ENCODE peak calls at places on chromosomes 7 and 10, in nine cellular contexts. U is astrocyte, I is A549, D is SK-N-SH, X is OCI-LY7, V is IMR-90, Q is H9, E is esophagus squamous epithelium, S is K562. P is an unnamed sample.

GRCh38 chr10:126956712-126957108 is 51.5 kb downstream of the DOCK1 start:
- DNase-seq in X (no peak), D (no peak), Q (no peak), S (no peak), E (no peak), U (no peak), I (no peak), V (no peak), P (no peak)

GRCh38 chr7:80257751-80258150 is 123.1 kb downstream of the GNAI1 start:
- DNase-seq in I (no peak), Q (no peak), X (no peak), U (no peak), D (no peak), E (no peak), S (no peak), V (no peak), P (no peak)

GRCh38 chr10:97584060-97584797 is at the start of gene HOGA1:
- DNase-seq in D (peak; percentile 89), I (peak; percentile 93), S (no peak), U (peak; percentile 51), V (peak; percentile 55), E (no peak), X (no peak), Q (peak; percentile 89), P (peak; percentile 96)

GRCh38 chr10:93333278-93333978 is 148.7 kb downstream of the MYOF start:
- DNase-seq in U (peak; percentile 45), D (no peak), E (no peak), Q (peak; percentile 45), X (no peak), S (no peak), I (no peak), V (no peak), P (no peak)

GRCh38 chr7:84829719-84830118 is 357.1 kb downstream of the SEMA3D start:
- DNase-seq in V (no peak), D (no peak), Q (no peak), X (no peak), I (no peak), E (no peak), S (peak; percentile 63), U (no peak), P (no peak)

GRCh38 chr7:27113991-27114866 is 11.7 kb upstream of the HOXA2 start:
- DNase-seq in V (peak; percentile 69), E (no peak), D (peak; percentile 52), U (peak; percentile 74), I (peak; percentile 73), S (no peak), Q (no peak), X (no peak), P (no peak)

GRCh38 chr7:130153251-130153908 is 51.8 kb downstream of the TMEM209 start:
- DNase-seq in E (no peak), X (no peak), D (no peak), I (no peak), U (no peak), Q (no peak), S (no peak), V (no peak), P (no peak)

GRCh38 chr7:132738254-132738653 is 162.0 kb upstream of the PLXNA4 start:
- DNase-seq in E (no peak), Q (no peak), U (peak; percentile 96), X (no peak), S (no peak), I (peak; percentile 28), V (peak; percentile 92), D (no peak), P (no peak)

GRCh38 chr7:107103369-107103768 is 58.9 kb downstream of the PRKAR2B start:
- DNase-seq in U (peak; percentile 5), I (no peak), D (peak; percentile 79), V (peak; percentile 31), S (peak; percentile 83), X (peak; percentile 74), E (no peak), Q (no peak), P (peak; percentile 81)

GRCh38 chr7:44377681-44378421 is 52.5 kb upstream of the CAMK2B start:
- DNase-seq in D (peak; percentile 26), U (no peak), I (no peak), E (no peak), V (no peak), Q (peak; percentile 19), X (peak; percentile 79), S (no peak), P (no peak)

GRCh38 chr10:122326806-122327205 is 47.7 kb upstream of the PLEKHA1 start:
- DNase-seq in I (no peak), X (no peak), S (no peak), U (no peak), E (no peak), Q (no peak), D (no peak), V (no peak), P (no peak)

GRCh38 chr7:100826546-100827329 is 585 bp downstream of the EPHB4 start:
- DNase-seq in X (no peak), D (no peak), S (peak; percentile 43), U (no peak), V (no peak), Q (no peak), I (no peak), E (no peak), P (no peak)

GRCh38 chr10:78552261-78552811 is 516.4 kb upstream of the ZMIZ1 start:
- DNase-seq in I (no peak), U (peak; percentile 85), D (no peak), S (no peak), X (peak; percentile 61), V (peak; percentile 60), Q (no peak), E (no peak), P (no peak)

GRCh38 chr7:47648301-47648900 is 66.5 kb upstream of the TNS3 start:
- DNase-seq in S (no peak), X (no peak), U (peak; percentile 94), D (no peak), I (no peak), Q (no peak), E (no peak), V (peak; percentile 85), P (no peak)

GRCh38 chr10:110083884-110084283 is 76.1 kb downstream of the ADD3 start:
- DNase-seq in I (no peak), V (peak; percentile 53), X (no peak), S (peak; percentile 70), Q (no peak), U (peak; percentile 53), E (no peak), D (no peak), P (no peak)

GRCh38 chr10:69633673-69634635 is 3.9 kb downstream of the FAM241B start:
- DNase-seq in I (no peak), S (no peak), D (no peak), U (no peak), E (no peak), V (no peak), Q (peak; percentile 12), X (no peak), P (no peak)

GRCh38 chr7:81414411-81414810 is 355.4 kb downstream of the HGF start:
- DNase-seq in Q (no peak), S (no peak), U (no peak), X (no peak), D (no peak), I (no peak), V (no peak), E (no peak), P (no peak)

DNA sequence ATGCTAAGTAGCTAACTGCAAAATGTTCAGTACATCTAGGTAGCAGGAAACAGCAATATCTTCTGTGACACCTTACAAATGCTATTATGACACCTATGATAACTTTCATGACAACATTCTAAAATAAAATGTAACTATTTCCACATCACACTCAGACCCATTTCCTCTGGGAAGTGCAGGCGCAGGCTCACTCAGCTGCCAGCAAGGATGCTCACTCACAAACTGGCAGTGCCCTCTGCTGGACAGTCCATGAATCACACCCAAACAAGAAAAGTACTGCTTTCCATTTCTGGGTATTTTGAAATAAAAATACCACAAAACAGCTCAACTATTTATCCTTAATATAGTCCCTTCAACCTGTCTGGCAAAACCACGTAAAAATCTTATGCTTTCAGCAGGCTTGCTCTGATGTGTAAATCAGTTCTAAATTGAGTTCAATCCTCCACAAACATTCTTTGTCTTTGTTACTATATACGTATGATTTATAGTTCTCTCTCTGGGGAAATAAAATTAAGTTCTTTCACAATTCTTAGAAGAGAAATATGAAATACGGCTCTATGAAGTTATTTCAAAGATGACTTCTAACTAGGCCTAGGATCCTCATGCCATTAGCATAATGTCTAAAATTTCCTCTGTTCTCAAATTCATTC is 176.6 kb downstream of the PARD3 start:
- DNase-seq in D (peak; percentile 72), X (peak; percentile 74), E (no peak), U (peak; percentile 61), S (peak; percentile 80), Q (peak; percentile 75), V (peak; percentile 88), I (peak; percentile 41), P (peak; percentile 79)
- H3K4me1 ChIP-seq in D (peaks cover 7% of the 10 kb centered on the region), X (peaks cover 8% of the 10 kb centered on the region), E (peaks cover 3% of the 10 kb centered on the region), U (no peaks in the 10 kb centered on the region), S (no peaks in the 10 kb centered on the region), Q (no peaks in the 10 kb centered on the region), V (no peaks in the 10 kb centered on the region), I (peaks cover 47% of the 10 kb centered on the region), P (peaks cover 3% of the 10 kb centered on the region)

DNA sequence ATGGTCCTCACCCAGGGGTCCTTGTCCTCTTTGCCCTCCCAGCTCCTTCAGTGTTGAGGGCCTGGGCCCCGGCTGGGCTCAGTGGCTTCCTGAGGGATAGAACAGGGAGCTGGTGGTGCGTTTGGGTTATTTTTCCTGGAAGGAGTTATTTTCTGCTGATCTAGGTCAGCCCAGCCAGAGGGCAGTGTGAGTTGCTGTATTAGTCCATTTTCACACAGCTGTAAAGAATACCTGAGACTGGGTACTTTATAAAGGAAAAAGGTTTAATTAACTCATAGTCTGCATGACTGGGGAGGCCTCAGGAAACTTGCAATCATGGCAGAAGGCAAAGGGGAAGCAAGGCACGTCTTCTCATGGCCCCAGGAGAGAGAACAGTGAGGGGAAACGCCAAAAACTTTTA is 122.4 kb upstream of the PCBD1 start:
- DNase-seq in Q (no peak), E (no peak), I (no peak), X (no peak), D (no peak), V (no peak), U (no peak), S (no peak), P (no peak)
- TF ChIP-seq CTCF in Q (no peak), E (no peak), I (no peak), X (no peak), D (no peak), V (no peak), U (no peak), S (peak; percentile 25), P (peak; percentile 41)

GRCh38 chr7:158323741-158324396 is 263.8 kb downstream of the PTPRN2 start:
- DNase-seq in U (no peak), Q (peak; percentile 17), E (no peak), V (no peak), X (no peak), I (no peak), D (peak; percentile 11), S (no peak), P (no peak)
- H3K9me3 ChIP-seq in U (peaks cover 15% of the 10 kb centered on the region), Q (no peaks in the 10 kb centered on the region), E (no peaks in the 10 kb centered on the region), V (peaks cover 75% of the 10 kb centered on the region), X (peaks cover 14% of the 10 kb centered on the region), I (peaks cover 8% of the 10 kb centered on the region), D (peaks cover 7% of the 10 kb centered on the region), S (peaks cover 14% of the 10 kb centered on the region), P (no peaks in the 10 kb centered on the region)

DNA sequence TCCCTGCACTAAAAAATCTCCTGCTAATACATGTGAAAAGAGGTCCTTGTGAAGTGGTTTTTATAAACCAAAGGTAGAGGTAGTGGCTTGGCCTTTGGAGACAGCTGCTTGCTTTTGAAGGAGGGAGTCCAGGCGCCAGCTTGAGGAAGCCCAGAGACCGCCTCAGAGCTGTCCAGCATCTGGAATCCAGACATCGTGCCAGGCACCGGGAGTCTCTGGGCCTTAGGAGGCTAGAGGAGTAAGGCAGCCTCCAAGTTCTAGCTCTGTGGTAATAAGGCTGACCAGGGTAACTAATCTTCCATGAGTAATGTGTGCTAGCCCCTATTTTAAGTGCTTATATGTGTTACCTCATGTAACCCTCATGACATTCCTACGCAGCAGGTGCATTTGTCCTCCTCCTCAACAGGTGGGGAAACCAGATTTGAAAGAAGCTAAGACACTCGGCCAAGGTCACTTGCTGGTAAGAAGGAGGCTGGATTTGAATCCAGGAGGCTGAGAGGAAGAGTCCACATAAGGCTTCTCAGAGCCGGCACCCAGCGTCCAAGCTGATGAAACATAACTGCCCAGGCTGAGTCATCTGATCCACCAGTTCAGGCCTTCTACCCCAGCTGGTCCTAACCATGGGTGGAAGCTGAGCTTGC is 26.1 kb downstream of the PRLHR start:
- DNase-seq in E (no peak), U (no peak), S (no peak), V (peak; percentile 27), D (peak; percentile 33), I (no peak), Q (no peak), X (no peak), P (no peak)
- H3K4me1 ChIP-seq in E (peaks cover 18% of the 10 kb centered on the region), U (no peaks in the 10 kb centered on the region), S (no peaks in the 10 kb centered on the region), V (peaks cover 2% of the 10 kb centered on the region), D (no peaks in the 10 kb centered on the region), I (no peaks in the 10 kb centered on the region), Q (no peaks in the 10 kb centered on the region), X (no peaks in the 10 kb centered on the region), P (peaks cover 6% of the 10 kb centered on the region)

P was measured in BE2C.